ENCODE peak calls at places on chromosomes 5 and 9, in seven cellular contexts. W, P, K, Y, G, E and M are unnamed samples.

GRCh38 chr5:72160299-72160698 is 53.0 kb downstream of the MAP1B start:
- DNase-seq in W (no peak), P (no peak), K (no peak), Y (no peak), G (no peak), E (no peak), M (no peak)

GRCh38 chr5:122120957-122121356 is 8.4 kb upstream of the ZNF474 start:
- DNase-seq in W (no peak), P (no peak), K (no peak), Y (no peak), G (no peak), E (no peak), M (no peak)

GRCh38 chr9:23821400-23822181 is 4.4 kb downstream of the ELAVL2 start:
- DNase-seq in W (no peak), P (peak), K (peak), Y (no peak), G (no peak), E (no peak), M (peak)

GRCh38 chr9:92328225-92328624 is 2.5 kb downstream of the CENPP start:
- DNase-seq in W (peak), P (no peak), K (peak), Y (no peak), G (no peak), E (no peak), M (no peak)

GRCh38 chr9:38343037-38343436 is 49.5 kb upstream of the ALDH1B1 start:
- DNase-seq in W (no peak), P (no peak), K (no peak), Y (no peak), G (no peak), E (no peak), M (no peak)

GRCh38 chr5:111512026-111512405 is 319 bp downstream of the STARD4 start:
- DNase-seq in W (peak), P (no peak), K (peak), Y (no peak), G (no peak), E (no peak), M (no peak)

GRCh38 chr5:35357973-35358372 is 127.7 kb upstream of the PRLR start:
- DNase-seq in W (no peak), P (no peak), K (no peak), Y (no peak), G (no peak), E (no peak), M (no peak)

GRCh38 chr9:22813520-22813919 is 366.9 kb downstream of the DMRTA1 start:
- DNase-seq in W (peak), P (no peak), K (no peak), Y (no peak), G (no peak), E (no peak), M (no peak)

GRCh38 chr5:127228540-127229184 is 61.9 kb upstream of the MEGF10 start:
- DNase-seq in W (no peak), P (no peak), K (no peak), Y (no peak), G (no peak), E (no peak), M (no peak)

GRCh38 chr9:928363-929042 is 48.0 kb upstream of the DMRT3 start:
- DNase-seq in W (no peak), P (no peak), K (peak), Y (no peak), G (no peak), E (no peak), M (peak)

GRCh38 chr5:96125335-96125891 is 163.8 kb upstream of the ELL2 start:
- DNase-seq in W (no peak), P (no peak), K (no peak), Y (no peak), G (no peak), E (no peak), M (no peak)

GRCh38 chr5:126368239-126368812 is 54.9 kb upstream of the GRAMD2B start:
- DNase-seq in W (peak), P (no peak), K (no peak), Y (no peak), G (peak), E (no peak), M (peak)

GRCh38 chr5:103519550-103519949 is 43.0 kb downstream of the NUDT12 start:
- DNase-seq in W (no peak), P (no peak), K (peak), Y (no peak), G (no peak), E (no peak), M (no peak)

GRCh38 chr5:42518595-42519067 is 95.4 kb downstream of the GHR start:
- DNase-seq in W (no peak), P (peak), K (no peak), Y (no peak), G (no peak), E (no peak), M (no peak)

GRCh38 chr9:33436445-33436844 is 10.9 kb downstream of the AQP3 start:
- DNase-seq in W (no peak), P (peak), K (no peak), Y (no peak), G (no peak), E (no peak), M (no peak)

GRCh38 chr9:12426198-12426864 is 266.9 kb upstream of the TYRP1 start:
- DNase-seq in W (peak), P (no peak), K (peak), Y (no peak), G (no peak), E (no peak), M (peak)

GRCh38 chr5:21685536-21685935 is 1167.6 kb downstream of the CDH12 start:
- DNase-seq in W (no peak), P (no peak), K (no peak), Y (no peak), G (peak), E (no peak), M (no peak)

GRCh38 chr5:91307023-91307422 is 76.1 kb downstream of the ARRDC3 start:
- DNase-seq in W (no peak), P (peak), K (no peak), Y (no peak), G (no peak), E (no peak), M (no peak)

GRCh38 chr9:116027511-116027910 is 126.1 kb upstream of the PAPPA start:
- DNase-seq in W (no peak), P (no peak), K (no peak), Y (no peak), G (peak), E (no peak), M (no peak)

GRCh38 chr5:34866989-34867471 is 28.1 kb downstream of the TTC23L start:
- DNase-seq in W (no peak), P (no peak), K (no peak), Y (no peak), G (no peak), E (no peak), M (no peak)

GRCh38 chr5:136013559-136013958 is 15.2 kb upstream of the TGFBI start:
- DNase-seq in W (no peak), P (no peak), K (no peak), Y (no peak), G (no peak), E (no peak), M (no peak)

GRCh38 chr5:171720086-171720485 is 65.5 kb upstream of the SMIM23 start:
- DNase-seq in W (no peak), P (no peak), K (no peak), Y (no peak), G (no peak), E (no peak), M (no peak)

GRCh38 chr5:77906806-77907205 is 130.7 kb upstream of the TBCA start:
- DNase-seq in W (no peak), P (no peak), K (no peak), Y (no peak), G (peak), E (no peak), M (no peak)

GRCh38 chr9:136057236-136058151 is 37.6 kb downstream of the NACC2 start:
- DNase-seq in W (no peak), P (no peak), K (no peak), Y (no peak), G (no peak), E (no peak), M (peak)